ENCODE peak calls at places on chromosomes 13 and 19, in ten cellular contexts. One of them, this sample, is unnamed.

GRCh38 chr13:110156186-110157065 is 150.5 kb downstream of the COL4A1 start:
- DNase-seq in uterus: no peak
- DNase-seq in GM23248: no peak
- DNase-seq in mucosa of descending colon: no peak
- DNase-seq in BJ: no peak
- DNase-seq in trophoblast cell: no peak
- DNase-seq in left lung: no peak
- DNase-seq in cardiac fibroblast: peak
- DNase-seq in HFF-Myc: no peak
- DNase-seq in ovary: no peak
- DNase-seq in this sample: no peak

GRCh38 chr19:28443361-28443760 is 769.6 kb downstream of the UQCRFS1 start:
- DNase-seq in uterus: no peak
- DNase-seq in GM23248: no peak
- DNase-seq in mucosa of descending colon: no peak
- DNase-seq in BJ: no peak
- DNase-seq in trophoblast cell: no peak
- DNase-seq in left lung: no peak
- DNase-seq in cardiac fibroblast: no peak
- DNase-seq in HFF-Myc: no peak
- DNase-seq in ovary: no peak
- DNase-seq in this sample: no peak

GRCh38 chr19:48874309-48875135 is 2.3 kb downstream of the PPP1R15A start:
- DNase-seq in uterus: peak
- DNase-seq in GM23248: peak
- DNase-seq in mucosa of descending colon: peak
- DNase-seq in BJ: no peak
- DNase-seq in trophoblast cell: peak
- DNase-seq in left lung: peak
- DNase-seq in cardiac fibroblast: peak
- DNase-seq in HFF-Myc: no peak
- DNase-seq in ovary: peak
- DNase-seq in this sample: no peak

GRCh38 chr13:33186851-33187250 is 98.7 kb downstream of the STARD13 start:
- DNase-seq in uterus: no peak
- DNase-seq in GM23248: peak
- DNase-seq in mucosa of descending colon: no peak
- DNase-seq in BJ: no peak
- DNase-seq in trophoblast cell: no peak
- DNase-seq in left lung: no peak
- DNase-seq in cardiac fibroblast: peak
- DNase-seq in HFF-Myc: no peak
- DNase-seq in ovary: no peak
- DNase-seq in this sample: no peak

GRCh38 chr19:18894254-18895037 is 1.5 kb downstream of the CERS1 start:
- DNase-seq in uterus: no peak
- DNase-seq in GM23248: peak
- DNase-seq in mucosa of descending colon: no peak
- DNase-seq in BJ: no peak
- DNase-seq in trophoblast cell: no peak
- DNase-seq in left lung: no peak
- DNase-seq in cardiac fibroblast: peak
- DNase-seq in HFF-Myc: no peak
- DNase-seq in ovary: no peak
- DNase-seq in this sample: no peak

GRCh38 chr13:98822238-98822606 is 69.8 kb upstream of the SLC15A1 start:
- DNase-seq in uterus: no peak
- DNase-seq in GM23248: peak
- DNase-seq in mucosa of descending colon: no peak
- DNase-seq in BJ: no peak
- DNase-seq in trophoblast cell: no peak
- DNase-seq in left lung: no peak
- DNase-seq in cardiac fibroblast: peak
- DNase-seq in HFF-Myc: no peak
- DNase-seq in ovary: no peak
- DNase-seq in this sample: no peak

GRCh38 chr13:30666113-30666512 is 48.4 kb downstream of the USPL1 start:
- DNase-seq in uterus: no peak
- DNase-seq in GM23248: no peak
- DNase-seq in mucosa of descending colon: no peak
- DNase-seq in BJ: no peak
- DNase-seq in trophoblast cell: peak
- DNase-seq in left lung: no peak
- DNase-seq in cardiac fibroblast: no peak
- DNase-seq in HFF-Myc: no peak
- DNase-seq in ovary: no peak
- DNase-seq in this sample: no peak

GRCh38 chr19:20359933-20360720 is 193.1 kb downstream of the ZNF486 start:
- DNase-seq in uterus: no peak
- DNase-seq in GM23248: no peak
- DNase-seq in mucosa of descending colon: no peak
- DNase-seq in BJ: no peak
- DNase-seq in trophoblast cell: peak
- DNase-seq in left lung: no peak
- DNase-seq in cardiac fibroblast: no peak
- DNase-seq in HFF-Myc: no peak
- DNase-seq in ovary: no peak
- DNase-seq in this sample: no peak

GRCh38 chr19:46494115-46494935 is 1.3 kb downstream of the PNMA8B start:
- DNase-seq in uterus: no peak
- DNase-seq in GM23248: no peak
- DNase-seq in mucosa of descending colon: no peak
- DNase-seq in BJ: no peak
- DNase-seq in trophoblast cell: no peak
- DNase-seq in left lung: no peak
- DNase-seq in cardiac fibroblast: no peak
- DNase-seq in HFF-Myc: no peak
- DNase-seq in ovary: no peak
- DNase-seq in this sample: no peak

GRCh38 chr19:46492841-46493235 is 2.8 kb downstream of the PNMA8B start:
- DNase-seq in uterus: no peak
- DNase-seq in GM23248: no peak
- DNase-seq in mucosa of descending colon: no peak
- DNase-seq in BJ: no peak
- DNase-seq in trophoblast cell: no peak
- DNase-seq in left lung: no peak
- DNase-seq in cardiac fibroblast: no peak
- DNase-seq in HFF-Myc: no peak
- DNase-seq in ovary: no peak
- DNase-seq in this sample: no peak

GRCh38 chr19:46491975-46492682 is 3.5 kb downstream of the PNMA8B start:
- DNase-seq in uterus: no peak
- DNase-seq in GM23248: no peak
- DNase-seq in mucosa of descending colon: no peak
- DNase-seq in BJ: no peak
- DNase-seq in trophoblast cell: no peak
- DNase-seq in left lung: no peak
- DNase-seq in cardiac fibroblast: no peak
- DNase-seq in HFF-Myc: no peak
- DNase-seq in ovary: no peak
- DNase-seq in this sample: no peak

GRCh38 chr19:46494936-46495788 is 505 bp downstream of the PNMA8B start:
- DNase-seq in uterus: no peak
- DNase-seq in GM23248: no peak
- DNase-seq in mucosa of descending colon: no peak
- DNase-seq in BJ: no peak
- DNase-seq in trophoblast cell: no peak
- DNase-seq in left lung: no peak
- DNase-seq in cardiac fibroblast: no peak
- DNase-seq in HFF-Myc: no peak
- DNase-seq in ovary: no peak
- DNase-seq in this sample: no peak

DNA sequence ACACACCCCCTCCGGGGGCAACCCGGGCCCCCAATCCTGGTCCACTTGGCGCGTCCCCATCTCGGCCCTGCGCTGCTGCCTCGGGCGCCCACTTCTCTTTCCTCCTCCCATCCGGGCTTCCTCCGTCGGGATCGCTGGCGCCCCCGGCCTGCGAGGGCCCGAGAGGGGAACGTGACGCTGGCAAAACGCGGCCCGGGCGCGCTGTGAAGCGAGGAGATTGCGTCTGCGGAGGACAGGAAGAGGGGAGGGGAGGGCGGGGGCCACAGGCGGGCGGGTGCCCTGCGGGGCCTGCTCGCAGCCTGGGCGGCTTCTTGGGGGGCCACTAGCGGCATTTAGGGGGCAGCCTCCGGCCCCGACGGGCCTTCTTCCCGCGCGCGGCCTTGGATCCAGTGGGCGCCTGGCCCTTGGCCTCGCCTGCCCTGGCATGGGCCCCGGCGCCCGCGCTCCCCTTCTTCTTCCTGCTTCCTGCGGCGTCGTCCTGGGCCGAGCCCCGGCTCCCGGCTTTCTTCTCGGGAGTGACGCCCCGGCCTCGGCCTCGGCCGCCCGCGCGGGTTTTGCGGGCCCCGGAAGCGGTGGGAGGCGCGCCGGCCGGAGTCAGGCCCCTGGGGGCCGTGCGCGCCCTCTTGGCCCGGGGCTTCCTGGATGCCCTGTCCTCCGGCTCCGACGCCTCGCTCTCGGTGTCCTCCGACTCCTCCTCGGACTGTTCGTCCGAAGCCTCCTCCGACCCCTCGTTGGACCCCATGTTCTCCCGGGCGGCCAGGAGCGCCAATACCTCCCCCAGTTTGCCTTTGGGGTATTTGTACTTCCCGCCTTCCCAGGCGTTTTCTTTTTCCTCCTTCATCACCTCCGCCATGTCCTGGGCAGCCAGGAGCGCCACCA is 2.2 kb downstream of the PNMA8B start:
- DNase-seq in uterus: peak
- DNase-seq in GM23248: peak
- DNase-seq in mucosa of descending colon: no peak
- DNase-seq in BJ: no peak
- DNase-seq in trophoblast cell: no peak
- DNase-seq in left lung: no peak
- DNase-seq in cardiac fibroblast: no peak
- DNase-seq in HFF-Myc: no peak
- DNase-seq in ovary: peak
- DNase-seq in this sample: no peak
- H3K4me3 ChIP-seq in uterus: peak
- H3K4me3 ChIP-seq in GM23248: peak
- H3K4me3 ChIP-seq in mucosa of descending colon: no peak
- H3K4me3 ChIP-seq in BJ: no peak
- H3K4me3 ChIP-seq in trophoblast cell: no peak
- H3K4me3 ChIP-seq in left lung: peak
- H3K4me3 ChIP-seq in cardiac fibroblast: no peak
- H3K4me3 ChIP-seq in HFF-Myc: no peak
- H3K4me3 ChIP-seq in ovary: peak
- H3K4me3 ChIP-seq in this sample: peak

DNA sequence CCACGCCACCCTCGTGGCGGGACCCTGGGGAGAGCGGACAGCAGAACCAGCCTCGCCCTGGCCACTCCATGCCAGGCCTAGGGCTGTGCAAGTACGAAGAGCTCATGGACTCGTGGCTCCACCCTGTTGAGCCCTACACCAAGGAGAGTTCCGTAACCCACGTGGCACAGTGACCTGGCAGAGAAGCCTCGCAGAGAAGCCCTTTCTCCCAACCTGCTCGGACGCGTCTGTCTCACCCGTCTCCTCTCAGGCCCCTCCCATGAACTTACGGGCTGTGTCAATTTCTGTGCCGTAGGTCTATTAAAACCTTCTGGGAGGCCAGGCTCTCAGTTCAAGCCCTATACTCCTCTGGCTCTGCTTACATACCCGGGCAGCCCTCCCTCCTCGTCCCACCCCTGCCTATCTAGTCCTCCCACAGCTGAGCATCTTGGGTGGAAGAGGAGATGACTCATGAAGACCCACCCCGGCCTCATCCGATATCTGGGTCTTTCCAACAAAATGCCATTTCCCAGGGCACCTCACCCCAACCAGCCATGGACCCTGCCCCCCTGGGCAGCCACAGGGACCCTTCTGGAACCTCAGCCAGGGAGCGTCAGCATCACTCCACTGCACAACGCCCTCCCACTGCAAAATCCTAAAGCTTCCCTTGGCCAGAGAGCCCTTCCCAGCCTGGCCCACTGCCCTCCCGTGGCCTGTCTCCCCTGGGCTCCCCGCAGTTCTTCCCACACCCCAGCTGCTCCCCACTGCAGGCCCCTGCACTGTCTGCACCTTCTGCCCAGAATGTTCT is 2.4 kb downstream of the UBXN6 start:
- DNase-seq in uterus: peak
- DNase-seq in GM23248: peak
- DNase-seq in mucosa of descending colon: no peak
- DNase-seq in BJ: peak
- DNase-seq in trophoblast cell: no peak
- DNase-seq in left lung: no peak
- DNase-seq in cardiac fibroblast: peak
- DNase-seq in HFF-Myc: no peak
- DNase-seq in ovary: peak
- DNase-seq in this sample: no peak
- H3K4me3 ChIP-seq in uterus: peak
- H3K4me3 ChIP-seq in GM23248: peak
- H3K4me3 ChIP-seq in mucosa of descending colon: no peak
- H3K4me3 ChIP-seq in BJ: peak
- H3K4me3 ChIP-seq in trophoblast cell: no peak
- H3K4me3 ChIP-seq in left lung: no peak
- H3K4me3 ChIP-seq in cardiac fibroblast: peak
- H3K4me3 ChIP-seq in HFF-Myc: peak
- H3K4me3 ChIP-seq in ovary: peak
- H3K4me3 ChIP-seq in this sample: peak

GRCh38 chr13:41054212-41054877 is 7.0 kb upstream of the WBP4 start:
- DNase-seq in uterus: no peak
- DNase-seq in GM23248: peak
- DNase-seq in mucosa of descending colon: no peak
- DNase-seq in BJ: peak
- DNase-seq in trophoblast cell: peak
- DNase-seq in left lung: no peak
- DNase-seq in cardiac fibroblast: peak
- DNase-seq in HFF-Myc: peak
- DNase-seq in ovary: no peak
- DNase-seq in this sample: no peak
- H3K4me3 ChIP-seq in uterus: no peak
- H3K4me3 ChIP-seq in GM23248: peak
- H3K4me3 ChIP-seq in mucosa of descending colon: no peak
- H3K4me3 ChIP-seq in BJ: no peak
- H3K4me3 ChIP-seq in trophoblast cell: no peak
- H3K4me3 ChIP-seq in left lung: no peak
- H3K4me3 ChIP-seq in cardiac fibroblast: no peak
- H3K4me3 ChIP-seq in HFF-Myc: no peak
- H3K4me3 ChIP-seq in ovary: no peak
- H3K4me3 ChIP-seq in this sample: no peak

GRCh38 chr13:99953138-99953755 is 18.3 kb downstream of the ZIC5 start:
- DNase-seq in uterus: no peak
- DNase-seq in GM23248: no peak
- DNase-seq in mucosa of descending colon: no peak
- DNase-seq in BJ: no peak
- DNase-seq in trophoblast cell: no peak
- DNase-seq in left lung: no peak
- DNase-seq in cardiac fibroblast: no peak
- DNase-seq in HFF-Myc: no peak
- DNase-seq in ovary: no peak
- DNase-seq in this sample: no peak

GRCh38 chr13:99956473-99957349 is 14.9 kb downstream of the ZIC5 start:
- DNase-seq in uterus: no peak
- DNase-seq in GM23248: peak
- DNase-seq in mucosa of descending colon: no peak
- DNase-seq in BJ: no peak
- DNase-seq in trophoblast cell: no peak
- DNase-seq in left lung: no peak
- DNase-seq in cardiac fibroblast: no peak
- DNase-seq in HFF-Myc: no peak
- DNase-seq in ovary: no peak
- DNase-seq in this sample: no peak

GRCh38 chr13:99958402-99959126 is 13.0 kb downstream of the ZIC5 start:
- DNase-seq in uterus: no peak
- DNase-seq in GM23248: no peak
- DNase-seq in mucosa of descending colon: no peak
- DNase-seq in BJ: no peak
- DNase-seq in trophoblast cell: no peak
- DNase-seq in left lung: no peak
- DNase-seq in cardiac fibroblast: no peak
- DNase-seq in HFF-Myc: no peak
- DNase-seq in ovary: no peak
- DNase-seq in this sample: peak

GRCh38 chr13:99955747-99956472 is 15.7 kb downstream of the ZIC5 start:
- DNase-seq in uterus: no peak
- DNase-seq in GM23248: peak
- DNase-seq in mucosa of descending colon: no peak
- DNase-seq in BJ: no peak
- DNase-seq in trophoblast cell: no peak
- DNase-seq in left lung: no peak
- DNase-seq in cardiac fibroblast: peak
- DNase-seq in HFF-Myc: no peak
- DNase-seq in ovary: no peak
- DNase-seq in this sample: no peak

DNA sequence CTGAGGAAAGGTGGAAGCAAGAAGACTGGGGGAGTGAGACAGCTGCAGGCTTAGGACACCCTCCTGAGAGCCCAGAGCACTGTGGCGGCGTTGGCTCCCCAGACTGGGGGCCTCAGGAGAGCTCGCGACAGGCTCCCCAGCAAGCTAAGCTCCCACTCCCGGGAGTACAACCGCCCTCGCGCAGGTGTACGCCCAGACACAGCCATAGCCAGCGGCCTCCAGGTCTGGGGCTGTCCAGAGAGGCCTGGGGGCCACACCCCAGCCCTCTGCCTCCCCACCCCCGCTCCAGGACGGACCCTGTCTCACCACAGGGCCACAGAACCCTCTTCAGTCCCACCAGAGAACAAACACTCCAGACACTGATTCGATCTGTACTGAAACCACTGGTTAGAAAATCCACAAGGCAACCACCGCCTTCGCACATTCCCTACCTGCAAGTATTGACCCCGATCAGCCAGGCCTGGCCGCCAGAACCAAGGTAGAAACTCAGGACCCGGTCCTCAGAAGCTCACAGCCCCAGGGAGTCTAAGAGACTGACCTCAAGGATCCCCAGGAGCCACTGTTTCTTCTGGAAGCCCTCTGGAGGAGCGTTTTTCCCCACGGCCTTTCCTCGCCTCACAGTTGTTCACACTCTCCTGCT is 16.3 kb downstream of the ZIC5 start:
- DNase-seq in uterus: no peak
- DNase-seq in GM23248: no peak
- DNase-seq in mucosa of descending colon: no peak
- DNase-seq in BJ: no peak
- DNase-seq in trophoblast cell: no peak
- DNase-seq in left lung: no peak
- DNase-seq in cardiac fibroblast: no peak
- DNase-seq in HFF-Myc: no peak
- DNase-seq in ovary: no peak
- DNase-seq in this sample: no peak
- H3K4me3 ChIP-seq in uterus: no peak
- H3K4me3 ChIP-seq in GM23248: peak
- H3K4me3 ChIP-seq in mucosa of descending colon: no peak
- H3K4me3 ChIP-seq in BJ: no peak
- H3K4me3 ChIP-seq in trophoblast cell: no peak
- H3K4me3 ChIP-seq in left lung: peak
- H3K4me3 ChIP-seq in cardiac fibroblast: no peak
- H3K4me3 ChIP-seq in HFF-Myc: no peak
- H3K4me3 ChIP-seq in ovary: no peak
- H3K4me3 ChIP-seq in this sample: no peak